ENCODE peak calls at places on chromosome 14, in six cellular contexts. One of them, this sample, is unnamed.

GRCh38 chr14:59275668-59276067 is 87.2 kb downstream of the DAAM1 start:
- DNase-seq in right lobe of liver: no peak
- DNase-seq in body of pancreas: no peak
- DNase-seq in WERI-Rb-1: no peak
- DNase-seq in testis: no peak
- DNase-seq in fibroblast of mammary gland: peak
- DNase-seq in this sample: peak

GRCh38 chr14:105840266-105841021 is 314.1 kb downstream of the TMEM121 start:
- DNase-seq in right lobe of liver: no peak
- DNase-seq in body of pancreas: no peak
- DNase-seq in WERI-Rb-1: no peak
- DNase-seq in testis: no peak
- DNase-seq in fibroblast of mammary gland: no peak
- DNase-seq in this sample: no peak

GRCh38 chr14:22107734-22108133 is 434.1 kb upstream of the OR4E1 start:
- DNase-seq in right lobe of liver: no peak
- DNase-seq in body of pancreas: no peak
- DNase-seq in WERI-Rb-1: no peak
- DNase-seq in testis: no peak
- DNase-seq in fibroblast of mammary gland: no peak
- DNase-seq in this sample: no peak

GRCh38 chr14:56059054-56059453 is 59.2 kb upstream of the PELI2 start:
- DNase-seq in right lobe of liver: no peak
- DNase-seq in body of pancreas: no peak
- DNase-seq in WERI-Rb-1: no peak
- DNase-seq in testis: no peak
- DNase-seq in fibroblast of mammary gland: no peak
- DNase-seq in this sample: peak

GRCh38 chr14:23327947-23328744 is 6.9 kb downstream of the PABPN1 start:
- DNase-seq in right lobe of liver: no peak
- DNase-seq in body of pancreas: peak
- DNase-seq in WERI-Rb-1: peak
- DNase-seq in testis: peak
- DNase-seq in fibroblast of mammary gland: peak
- DNase-seq in this sample: peak

GRCh38 chr14:52279405-52279804 is 11.9 kb downstream of the PTGDR start:
- DNase-seq in right lobe of liver: no peak
- DNase-seq in body of pancreas: no peak
- DNase-seq in WERI-Rb-1: no peak
- DNase-seq in testis: no peak
- DNase-seq in fibroblast of mammary gland: peak
- DNase-seq in this sample: peak

GRCh38 chr14:54474232-54474793 is 14.5 kb downstream of the GMFB start:
- DNase-seq in right lobe of liver: no peak
- DNase-seq in body of pancreas: no peak
- DNase-seq in WERI-Rb-1: no peak
- DNase-seq in testis: no peak
- DNase-seq in fibroblast of mammary gland: no peak
- DNase-seq in this sample: no peak

GRCh38 chr14:59281613-59282012 is 93.1 kb downstream of the DAAM1 start:
- DNase-seq in right lobe of liver: no peak
- DNase-seq in body of pancreas: no peak
- DNase-seq in WERI-Rb-1: no peak
- DNase-seq in testis: no peak
- DNase-seq in fibroblast of mammary gland: peak
- DNase-seq in this sample: peak

GRCh38 chr14:94110552-94111181 is at the start of gene IFI27:
- DNase-seq in right lobe of liver: no peak
- DNase-seq in body of pancreas: no peak
- DNase-seq in WERI-Rb-1: no peak
- DNase-seq in testis: peak
- DNase-seq in fibroblast of mammary gland: peak
- DNase-seq in this sample: peak

GRCh38 chr14:98203421-98203820 is 1068.6 kb downstream of the BCL11B start:
- DNase-seq in right lobe of liver: no peak
- DNase-seq in body of pancreas: no peak
- DNase-seq in WERI-Rb-1: no peak
- DNase-seq in testis: no peak
- DNase-seq in fibroblast of mammary gland: no peak
- DNase-seq in this sample: no peak

GRCh38 chr14:59215353-59215752 is 26.9 kb downstream of the DAAM1 start:
- DNase-seq in right lobe of liver: peak
- DNase-seq in body of pancreas: peak
- DNase-seq in WERI-Rb-1: no peak
- DNase-seq in testis: peak
- DNase-seq in fibroblast of mammary gland: peak
- DNase-seq in this sample: peak

GRCh38 chr14:53979141-53979673 is 22.6 kb upstream of the BMP4 start:
- DNase-seq in right lobe of liver: peak
- DNase-seq in body of pancreas: no peak
- DNase-seq in WERI-Rb-1: no peak
- DNase-seq in testis: no peak
- DNase-seq in fibroblast of mammary gland: no peak
- DNase-seq in this sample: peak

GRCh38 chr14:24051789-24052655 is at the start of gene CARMIL3:
- DNase-seq in right lobe of liver: peak
- DNase-seq in body of pancreas: peak
- DNase-seq in WERI-Rb-1: peak
- DNase-seq in testis: peak
- DNase-seq in fibroblast of mammary gland: peak
- DNase-seq in this sample: peak

GRCh38 chr14:74573421-74574091 is 38.5 kb downstream of the LTBP2 start:
- DNase-seq in right lobe of liver: no peak
- DNase-seq in body of pancreas: no peak
- DNase-seq in WERI-Rb-1: peak
- DNase-seq in testis: no peak
- DNase-seq in fibroblast of mammary gland: no peak
- DNase-seq in this sample: no peak

GRCh38 chr14:47917344-47917954 is 242.0 kb upstream of the MDGA2 start:
- DNase-seq in right lobe of liver: no peak
- DNase-seq in body of pancreas: peak
- DNase-seq in WERI-Rb-1: peak
- DNase-seq in testis: peak
- DNase-seq in fibroblast of mammary gland: peak
- DNase-seq in this sample: peak

GRCh38 chr14:79256311-79256879 is 954.9 kb downstream of the DIO2 start:
- DNase-seq in right lobe of liver: no peak
- DNase-seq in body of pancreas: no peak
- DNase-seq in WERI-Rb-1: peak
- DNase-seq in testis: no peak
- DNase-seq in fibroblast of mammary gland: no peak
- DNase-seq in this sample: no peak

GRCh38 chr14:68553326-68553725 is 239.5 kb downstream of the ZFP36L1 start:
- DNase-seq in right lobe of liver: no peak
- DNase-seq in body of pancreas: no peak
- DNase-seq in WERI-Rb-1: no peak
- DNase-seq in testis: no peak
- DNase-seq in fibroblast of mammary gland: no peak
- DNase-seq in this sample: no peak

GRCh38 chr14:72917420-72917819 is 8.8 kb upstream of the DCAF4 start:
- DNase-seq in right lobe of liver: no peak
- DNase-seq in body of pancreas: no peak
- DNase-seq in WERI-Rb-1: no peak
- DNase-seq in testis: no peak
- DNase-seq in fibroblast of mammary gland: no peak
- DNase-seq in this sample: no peak

GRCh38 chr14:66174453-66174891 is 311.7 kb upstream of the CCDC196 start:
- DNase-seq in right lobe of liver: no peak
- DNase-seq in body of pancreas: no peak
- DNase-seq in WERI-Rb-1: no peak
- DNase-seq in testis: no peak
- DNase-seq in fibroblast of mammary gland: no peak
- DNase-seq in this sample: peak

GRCh38 chr14:56796259-56796658 is 14.0 kb downstream of the OTX2 start:
- DNase-seq in right lobe of liver: no peak
- DNase-seq in body of pancreas: no peak
- DNase-seq in WERI-Rb-1: peak
- DNase-seq in testis: no peak
- DNase-seq in fibroblast of mammary gland: no peak
- DNase-seq in this sample: no peak

GRCh38 chr14:72715215-72715909 is 178.5 kb downstream of the DPF3 start:
- DNase-seq in right lobe of liver: no peak
- DNase-seq in body of pancreas: no peak
- DNase-seq in WERI-Rb-1: no peak
- DNase-seq in testis: peak
- DNase-seq in fibroblast of mammary gland: peak
- DNase-seq in this sample: peak

GRCh38 chr14:65170768-65171251 is 68.5 kb upstream of the MAX start:
- DNase-seq in right lobe of liver: no peak
- DNase-seq in body of pancreas: peak
- DNase-seq in WERI-Rb-1: peak
- DNase-seq in testis: peak
- DNase-seq in fibroblast of mammary gland: peak
- DNase-seq in this sample: peak

GRCh38 chr14:55481769-55482168 is 41.4 kb upstream of the TBPL2 start:
- DNase-seq in right lobe of liver: no peak
- DNase-seq in body of pancreas: no peak
- DNase-seq in WERI-Rb-1: no peak
- DNase-seq in testis: no peak
- DNase-seq in fibroblast of mammary gland: no peak
- DNase-seq in this sample: no peak

GRCh38 chr14:75205586-75205985 is 29.2 kb upstream of the TMED10 start:
- DNase-seq in right lobe of liver: no peak
- DNase-seq in body of pancreas: no peak
- DNase-seq in WERI-Rb-1: no peak
- DNase-seq in testis: no peak
- DNase-seq in fibroblast of mammary gland: peak
- DNase-seq in this sample: peak

GRCh38 chr14:55094630-55095157 is 34.4 kb upstream of the LGALS3 start:
- DNase-seq in right lobe of liver: no peak
- DNase-seq in body of pancreas: no peak
- DNase-seq in WERI-Rb-1: no peak
- DNase-seq in testis: no peak
- DNase-seq in fibroblast of mammary gland: peak
- DNase-seq in this sample: no peak

GRCh38 chr14:49550284-49551184 is 35.6 kb downstream of the RPS29 start:
- DNase-seq in right lobe of liver: no peak
- DNase-seq in body of pancreas: no peak
- DNase-seq in WERI-Rb-1: no peak
- DNase-seq in testis: no peak
- DNase-seq in fibroblast of mammary gland: peak
- DNase-seq in this sample: peak

GRCh38 chr14:69768873-69769272 is 1.9 kb downstream of the SRSF5 start:
- DNase-seq in right lobe of liver: no peak
- DNase-seq in body of pancreas: no peak
- DNase-seq in WERI-Rb-1: no peak
- DNase-seq in testis: no peak
- DNase-seq in fibroblast of mammary gland: peak
- DNase-seq in this sample: no peak
- H3K4me3 ChIP-seq in right lobe of liver: peak
- H3K4me3 ChIP-seq in body of pancreas: no peak
- H3K4me3 ChIP-seq in WERI-Rb-1: no peak
- H3K4me3 ChIP-seq in testis: peak
- H3K4me3 ChIP-seq in fibroblast of mammary gland: peak
- H3K4me3 ChIP-seq in this sample: peak

GRCh38 chr14:100747021-100747586 is 20.4 kb downstream of the DLK1 start:
- DNase-seq in right lobe of liver: no peak
- DNase-seq in body of pancreas: no peak
- DNase-seq in WERI-Rb-1: no peak
- DNase-seq in testis: no peak
- DNase-seq in fibroblast of mammary gland: peak
- DNase-seq in this sample: peak
- TF ChIP-seq CTCF in right lobe of liver: no peak
- TF ChIP-seq CTCF in body of pancreas: no peak
- TF ChIP-seq CTCF in WERI-Rb-1: no peak
- TF ChIP-seq CTCF in testis: no peak
- TF ChIP-seq CTCF in fibroblast of mammary gland: no peak
- TF ChIP-seq CTCF in this sample: no peak

GRCh38 chr14:50823763-50824636 is 7.0 kb downstream of the NIN start:
- DNase-seq in right lobe of liver: no peak
- DNase-seq in body of pancreas: peak
- DNase-seq in WERI-Rb-1: no peak
- DNase-seq in testis: no peak
- DNase-seq in fibroblast of mammary gland: no peak
- DNase-seq in this sample: no peak

GRCh38 chr14:50821471-50822464 is 9.2 kb downstream of the NIN start:
- DNase-seq in right lobe of liver: peak
- DNase-seq in body of pancreas: no peak
- DNase-seq in WERI-Rb-1: no peak
- DNase-seq in testis: no peak
- DNase-seq in fibroblast of mammary gland: no peak
- DNase-seq in this sample: no peak

GRCh38 chr14:50823051-50823762 is 7.8 kb downstream of the NIN start:
- DNase-seq in right lobe of liver: no peak
- DNase-seq in body of pancreas: no peak
- DNase-seq in WERI-Rb-1: no peak
- DNase-seq in testis: no peak
- DNase-seq in fibroblast of mammary gland: peak
- DNase-seq in this sample: no peak

GRCh38 chr14:50822501-50823042 is 8.4 kb downstream of the NIN start:
- DNase-seq in right lobe of liver: no peak
- DNase-seq in body of pancreas: no peak
- DNase-seq in WERI-Rb-1: no peak
- DNase-seq in testis: no peak
- DNase-seq in fibroblast of mammary gland: no peak
- DNase-seq in this sample: no peak

DNA sequence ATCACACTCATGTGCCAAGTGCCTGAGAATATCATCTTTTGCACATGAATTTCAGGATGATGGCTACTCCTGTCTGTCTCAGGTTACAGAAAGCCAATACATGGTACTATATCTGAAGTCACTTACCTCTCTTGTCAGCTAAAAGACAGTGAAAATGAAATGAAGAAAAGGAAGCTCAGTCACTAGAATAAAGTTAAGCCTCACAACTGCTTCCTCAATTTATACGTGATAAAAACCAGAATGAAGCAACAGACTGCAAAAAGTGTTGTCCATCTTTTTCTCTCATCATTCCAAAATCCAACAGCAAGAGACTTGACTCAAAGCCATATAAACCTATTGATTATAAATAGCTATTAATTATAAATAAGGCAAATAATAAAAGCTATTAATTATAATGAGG is 10.2 kb downstream of the NIN start:
- DNase-seq in right lobe of liver: no peak
- DNase-seq in body of pancreas: no peak
- DNase-seq in WERI-Rb-1: no peak
- DNase-seq in testis: no peak
- DNase-seq in fibroblast of mammary gland: no peak
- DNase-seq in this sample: no peak
- H3K4me3 ChIP-seq in right lobe of liver: no peak
- H3K4me3 ChIP-seq in body of pancreas: no peak
- H3K4me3 ChIP-seq in WERI-Rb-1: no peak
- H3K4me3 ChIP-seq in testis: no peak
- H3K4me3 ChIP-seq in fibroblast of mammary gland: no peak
- H3K4me3 ChIP-seq in this sample: no peak

GRCh38 chr14:70685480-70686197 is 43.9 kb downstream of the TTC9 start:
- DNase-seq in right lobe of liver: no peak
- DNase-seq in body of pancreas: no peak
- DNase-seq in WERI-Rb-1: peak
- DNase-seq in testis: no peak
- DNase-seq in fibroblast of mammary gland: peak
- DNase-seq in this sample: no peak
- TF ChIP-seq CTCF in right lobe of liver: no peak
- TF ChIP-seq CTCF in body of pancreas: no peak
- TF ChIP-seq CTCF in WERI-Rb-1: no peak
- TF ChIP-seq CTCF in testis: no peak
- TF ChIP-seq CTCF in fibroblast of mammary gland: no peak
- TF ChIP-seq CTCF in this sample: no peak